ENCODE peak calls at places on chromosomes 11 and 22, in four cellular contexts. L is A549, T is GM12878, Y is HepG2. G is an unnamed sample.

GRCh38 chr11:109033627-109034340 is 368.9 kb downstream of the DDX10 start:
- DNase-seq in L (no peak), T (no peak), Y (no peak), G (no peak)

GRCh38 chr11:67230886-67231285 is 35.4 kb upstream of the GRK2 start:
- DNase-seq in L (no peak), T (no peak), Y (no peak), G (no peak)

GRCh38 chr11:113249491-113249763 is 65.0 kb upstream of the TTC12 start:
- DNase-seq in L (no peak), T (no peak), Y (no peak), G (peak)

GRCh38 chr11:73376168-73376802 is at the start of gene RELT:
- DNase-seq in L (peak), T (peak), Y (peak), G (peak)

GRCh38 chr11:2926611-2927492 is 2.4 kb downstream of the PHLDA2 start:
- DNase-seq in L (no peak), T (no peak), Y (no peak), G (no peak)

GRCh38 chr22:19798320-19798665 is 37.7 kb downstream of the TBX1 start:
- DNase-seq in L (no peak), T (no peak), Y (no peak), G (no peak)

GRCh38 chr22:21642584-21643448 is 714 bp downstream of the SDF2L1 start:
- DNase-seq in L (peak), T (no peak), Y (peak), G (peak)

GRCh38 chr11:73538381-73538872 is 59.5 kb downstream of the FAM168A start:
- DNase-seq in L (no peak), T (peak), Y (no peak), G (no peak)

GRCh38 chr11:111846640-111847039 is 24.7 kb downstream of the ALG9 start:
- DNase-seq in L (no peak), T (no peak), Y (no peak), G (no peak)

GRCh38 chr22:27874185-27874584 is 44.9 kb downstream of the PITPNB start:
- DNase-seq in L (no peak), T (no peak), Y (no peak), G (no peak)

GRCh38 chr11:27912916-27913315 is 195.0 kb downstream of the KIF18A start:
- DNase-seq in L (no peak), T (no peak), Y (no peak), G (no peak)

GRCh38 chr11:128315933-128316332 is 271.4 kb downstream of the ETS1 start:
- DNase-seq in L (no peak), T (no peak), Y (no peak), G (no peak)

GRCh38 chr11:299951-300735 is 817 bp upstream of the IFITM5 start:
- DNase-seq in L (no peak), T (no peak), Y (peak), G (peak)

GRCh38 chr22:42967933-42968332 is 47.0 kb downstream of the PACSIN2 start:
- DNase-seq in L (no peak), T (no peak), Y (no peak), G (peak)

GRCh38 chr11:75576445-75577049 is 14.5 kb downstream of the SERPINH1 start:
- DNase-seq in L (no peak), T (peak), Y (no peak), G (no peak)

GRCh38 chr22:19876941-19877625 is 22.4 kb upstream of the GNB1L start:
- DNase-seq in L (no peak), T (no peak), Y (no peak), G (no peak)

GRCh38 chr22:43293259-43293658 is 49.9 kb downstream of the SCUBE1 start:
- DNase-seq in L (no peak), T (no peak), Y (no peak), G (peak)

GRCh38 chr11:132466983-132467382 is 1065.3 kb downstream of the OPCML start:
- DNase-seq in L (no peak), T (no peak), Y (no peak), G (no peak)
- TF ChIP-seq CHD4 in L (no peak), T (no peak), Y (no peak), G (no peak)

DNA sequence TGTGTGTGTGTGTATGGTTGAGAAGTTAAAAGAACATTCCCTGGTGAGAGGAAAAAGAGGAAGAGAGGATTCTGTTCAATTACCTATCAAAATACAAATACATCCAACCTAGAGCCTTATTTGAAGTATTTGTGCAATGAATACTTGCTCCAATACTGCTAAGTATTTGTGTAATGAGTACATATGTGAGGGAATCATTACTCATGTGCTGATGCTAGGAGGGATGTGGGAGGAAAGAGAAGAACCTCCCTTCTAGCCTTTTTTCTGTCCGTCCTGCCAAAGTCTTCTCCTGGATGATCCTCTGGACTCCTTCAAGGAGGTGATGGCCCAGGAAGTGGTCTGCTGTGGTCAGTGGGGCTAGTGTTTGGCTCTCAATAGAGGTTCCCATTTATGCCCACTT is 36.0 kb upstream of the ACCSL start:
- DNase-seq in L (no peak), T (no peak), Y (no peak), G (no peak)
- TF ChIP-seq CHD4 in L (no peak), T (no peak), Y (no peak), G (no peak)

GRCh38 chr22:30681840-30682239 is 12.8 kb upstream of the OSBP2 start:
- DNase-seq in L (no peak), T (no peak), Y (no peak), G (no peak)
- TF ChIP-seq CHD4 in L (no peak), T (no peak), Y (no peak), G (no peak)

GRCh38 chr11:66183581-66184048 is 84.8 kb upstream of the RAB1B start:
- DNase-seq in L (no peak), T (no peak), Y (no peak), G (no peak)
- TF ChIP-seq CHD4 in L (no peak), T (no peak), Y (no peak), G (no peak)

DNA sequence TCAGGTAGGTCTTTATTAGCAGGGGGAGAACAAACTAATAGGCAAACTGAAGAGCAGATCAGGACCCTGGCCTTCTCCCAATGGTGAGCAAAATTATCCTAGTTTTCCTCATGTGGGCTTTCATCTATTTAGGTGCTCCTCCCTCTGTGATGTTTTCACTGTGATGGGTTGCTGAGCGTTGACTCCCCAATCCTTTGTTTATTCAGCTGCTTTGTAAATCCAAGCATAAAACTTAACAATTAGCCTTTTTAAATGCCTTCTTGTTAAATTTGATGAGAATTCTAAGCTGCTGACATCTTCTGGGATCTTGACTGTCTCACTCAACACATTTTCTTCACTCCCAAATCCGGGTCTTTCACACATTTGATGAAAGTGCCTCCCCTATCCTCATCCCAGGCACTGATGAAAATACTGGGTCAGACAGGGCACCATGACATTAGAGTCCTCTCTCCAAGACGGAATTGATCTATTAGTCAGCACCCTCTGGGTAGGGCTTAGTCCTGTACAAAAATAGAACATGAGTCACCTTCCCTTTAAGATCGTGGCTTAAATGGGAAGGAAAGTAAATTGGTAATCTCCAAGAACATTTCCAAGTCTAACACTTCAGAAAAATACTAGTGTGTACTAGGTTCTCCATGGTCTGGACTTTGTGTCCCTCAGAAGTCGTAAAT is 199.3 kb upstream of the ISX start:
- DNase-seq in L (no peak), T (no peak), Y (no peak), G (no peak)
- TF ChIP-seq CHD4 in L (no peak), T (no peak), Y (no peak), G (no peak)

DNA sequence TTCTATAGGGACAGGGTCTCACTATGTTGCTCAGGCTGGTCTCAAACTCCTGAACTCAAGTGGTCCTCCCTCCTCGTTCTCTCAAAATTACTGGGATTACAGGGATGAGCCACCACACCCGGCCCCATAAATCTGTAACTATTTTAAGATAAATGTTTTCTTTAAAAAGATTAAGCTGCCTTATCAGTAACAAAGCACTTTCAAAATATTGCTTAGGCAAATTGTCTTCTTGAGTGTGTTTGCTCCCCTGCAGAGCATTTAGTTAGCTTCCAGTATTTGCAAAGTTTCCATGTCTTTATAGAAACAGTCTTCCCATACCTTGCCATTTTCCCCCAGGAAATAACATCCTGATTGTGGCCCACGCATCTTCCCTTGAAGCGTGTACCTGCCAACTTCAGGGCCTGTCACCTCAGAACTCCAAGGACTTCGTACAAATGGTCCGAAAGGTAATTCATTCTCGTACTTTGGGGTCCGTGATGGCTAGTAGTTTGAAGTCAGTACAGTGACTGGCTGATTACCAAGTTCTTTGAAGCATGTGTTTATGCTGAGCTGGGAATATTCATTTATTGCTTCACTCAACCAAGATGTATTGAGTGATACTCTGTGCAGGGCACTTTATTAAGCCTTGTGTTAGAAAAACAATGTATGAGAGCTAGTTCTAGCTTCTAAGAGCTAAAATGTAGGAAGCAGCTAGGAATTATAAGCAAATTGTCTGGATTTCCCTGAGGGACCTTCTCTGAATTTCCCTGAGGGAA is 30.4 kb upstream of the CRTAM start:
- DNase-seq in L (no peak), T (no peak), Y (no peak), G (no peak)
- TF ChIP-seq CHD4 in L (no peak), T (no peak), Y (no peak), G (no peak)

GRCh38 chr11:15627560-15627959 is 512.8 kb downstream of the INSC start:
- DNase-seq in L (no peak), T (no peak), Y (no peak), G (no peak)

GRCh38 chr11:15624701-15625100 is 510.0 kb downstream of the INSC start:
- DNase-seq in L (no peak), T (no peak), Y (no peak), G (no peak)

GRCh38 chr11:15635501-15635900 is 520.8 kb downstream of the INSC start:
- DNase-seq in L (no peak), T (no peak), Y (no peak), G (no peak)

GRCh38 chr11:15625691-15626090 is 511.0 kb downstream of the INSC start:
- DNase-seq in L (no peak), T (no peak), Y (no peak), G (no peak)

DNA sequence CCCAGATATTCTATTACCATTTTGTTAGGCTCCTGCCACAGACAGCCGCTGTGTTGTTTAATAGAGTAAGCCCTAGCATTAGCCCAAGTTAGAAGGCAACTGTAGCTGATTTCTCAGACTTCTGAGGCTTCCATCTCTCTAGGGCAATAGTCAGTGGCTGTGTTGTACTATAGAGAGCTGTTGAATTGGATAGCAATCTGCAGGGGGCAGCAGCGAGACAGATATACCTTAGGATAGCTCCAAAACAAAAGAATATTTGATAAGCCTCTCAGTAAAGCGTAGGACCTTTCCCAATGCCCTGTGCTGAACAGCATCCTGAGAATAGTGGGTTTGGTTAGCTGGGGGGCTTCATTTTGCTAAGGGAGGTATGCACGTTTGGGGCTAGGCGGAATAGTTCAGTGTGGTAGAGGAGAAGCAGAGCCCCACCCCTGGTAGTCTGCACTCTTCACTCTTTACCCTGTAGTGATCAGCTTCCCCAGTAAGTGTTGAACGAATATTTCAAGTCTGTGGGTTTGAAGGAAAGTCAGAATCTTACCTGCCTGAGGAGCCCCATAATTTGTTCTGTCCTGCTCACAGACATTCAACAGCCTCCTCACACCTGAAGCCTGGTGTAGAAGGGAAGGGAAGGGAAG is 515.1 kb downstream of the INSC start:
- DNase-seq in L (no peak), T (no peak), Y (peak), G (peak)
- TF ChIP-seq CHD4 in L (no peak), T (no peak), Y (no peak), G (no peak)

G was measured in K562.